ENCODE peak calls at places on chromosomes 11 and 22, in six cellular contexts. L is naive thymus-derived CD4-positive, alpha-beta T cell; S is ascending aorta; R is small intestine; B is fibroblast of lung; H is right lobe of liver. G is an unnamed sample.

GRCh38 chr11:73034777-73035176 is 107.3 kb downstream of the FCHSD2 start:
- DNase-seq in L (no peak), S (no peak), R (peak; percentile 49), B (no peak), H (no peak), G (no peak)

GRCh38 chr11:70771099-70771885 is 373.0 kb downstream of the CTTN start:
- DNase-seq in L (no peak), S (no peak), R (no peak), B (no peak), H (no peak), G (no peak)

GRCh38 chr11:102564110-102564509 is 33.6 kb upstream of the MMP7 start:
- DNase-seq in L (no peak), S (no peak), R (peak; percentile 86), B (peak; percentile 70), H (no peak), G (no peak)

GRCh38 chr11:65883786-65884715 is 4.2 kb downstream of the FIBP start:
- DNase-seq in L (no peak), S (no peak), R (no peak), B (no peak), H (no peak), G (no peak)

GRCh38 chr11:74820763-74821162 is 72.1 kb downstream of the RNF169 start:
- DNase-seq in L (no peak), S (no peak), R (no peak), B (peak; percentile 93), H (no peak), G (no peak)

GRCh38 chr11:122843281-122844150 is 5.2 kb downstream of the CRTAM start:
- DNase-seq in L (peak; percentile 65), S (no peak), R (peak; percentile 59), B (no peak), H (no peak), G (no peak)

GRCh38 chr11:128171496-128171895 is 415.9 kb downstream of the ETS1 start:
- DNase-seq in L (no peak), S (no peak), R (no peak), B (no peak), H (no peak), G (no peak)

GRCh38 chr11:12715941-12716340 is 41.7 kb downstream of the TEAD1 start:
- DNase-seq in L (no peak), S (no peak), R (no peak), B (no peak), H (no peak), G (no peak)

GRCh38 chr22:44393066-44393465 is 80.3 kb upstream of the SHISAL1 start:
- DNase-seq in L (no peak), S (peak; percentile 35), R (no peak), B (no peak), H (peak; percentile 20), G (no peak)

GRCh38 chr22:45548991-45549736 is 46.5 kb downstream of the FBLN1 start:
- DNase-seq in L (no peak), S (peak; percentile 89), R (no peak), B (peak; percentile 98), H (no peak), G (no peak)

GRCh38 chr11:6481012-6481923 is at the start of the genes ARFIP2 and TIMM10B:
- DNase-seq in L (peak; percentile 95), S (peak; percentile 99), R (peak; percentile 98), B (peak; percentile 98), H (peak; percentile 100), G (peak; percentile 89)

GRCh38 chr22:44500623-44501022 is 2.6 kb upstream of the RTL6 start:
- DNase-seq in L (no peak), S (no peak), R (no peak), B (no peak), H (no peak), G (no peak)

GRCh38 chr11:67998150-67999045 is 5.5 kb downstream of the UNC93B1 start:
- DNase-seq in L (no peak), S (no peak), R (peak; percentile 47), B (no peak), H (no peak), G (no peak)

GRCh38 chr22:38862375-38863329 is 9.4 kb downstream of the CBX6 start:
- DNase-seq in L (no peak), S (peak; percentile 85), R (no peak), B (peak; percentile 50), H (no peak), G (no peak)

GRCh38 chr22:30206964-30207363 is 39.6 kb downstream of the LIF start:
- DNase-seq in L (no peak), S (no peak), R (no peak), B (peak; percentile 88), H (no peak), G (no peak)

GRCh38 chr11:65833297-65834030 is at the start of gene SNX32:
- DNase-seq in L (peak; percentile 93), S (peak; percentile 97), R (peak; percentile 97), B (peak; percentile 93), H (peak; percentile 87), G (peak; percentile 85)

GRCh38 chr11:31974737-31975136 is 116.1 kb upstream of the RCN1 start:
- DNase-seq in L (no peak), S (no peak), R (no peak), B (peak; percentile 64), H (no peak), G (no peak)

GRCh38 chr11:128757886-128758612 is 64.2 kb downstream of the FLI1 start:
- DNase-seq in L (no peak), S (no peak), R (no peak), B (no peak), H (no peak), G (no peak)

GRCh38 chr22:31866918-31867317 is 77.4 kb upstream of the YWHAH start:
- DNase-seq in L (no peak), S (no peak), R (no peak), B (no peak), H (no peak), G (no peak)

GRCh38 chr22:35154937-35155387 is 89.0 kb downstream of the ISX start:
- DNase-seq in L (no peak), S (no peak), R (peak; percentile 68), B (peak; percentile 48), H (peak; percentile 62), G (no peak)

GRCh38 chr11:98679673-98680072 is 341.1 kb upstream of the CNTN5 start:
- DNase-seq in L (no peak), S (no peak), R (no peak), B (no peak), H (no peak), G (no peak)
- H3K9me3 ChIP-seq in L (peaks cover 6% of the 10 kb centered on the region), S (no peaks in the 10 kb centered on the region), R (no peaks in the 10 kb centered on the region), B (no peaks in the 10 kb centered on the region), H (no peaks in the 10 kb centered on the region), G (no peaks in the 10 kb centered on the region)

DNA sequence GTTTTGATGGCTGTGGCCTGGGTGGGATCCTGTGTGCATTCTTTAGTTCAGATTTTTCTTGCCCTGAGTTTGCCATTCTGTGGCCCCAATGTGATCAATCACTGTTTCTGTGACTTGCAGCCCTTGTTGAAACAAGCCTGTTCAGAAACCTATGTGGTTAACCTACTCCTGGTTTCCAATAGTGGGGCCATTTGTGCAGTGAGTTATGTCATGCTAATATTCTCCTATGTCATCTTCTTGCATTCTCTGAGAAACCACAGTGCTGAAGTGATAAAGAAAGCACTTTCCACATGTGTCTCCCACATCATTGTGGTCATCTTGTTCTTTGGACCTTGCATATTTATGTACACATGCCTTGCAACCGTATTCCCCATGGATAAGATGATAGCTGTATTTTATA is 620 bp downstream of the OR4C16 start:
- DNase-seq in L (no peak), S (no peak), R (no peak), B (no peak), H (no peak), G (no peak)
- H3K9me3 ChIP-seq in L (no peaks in the 10 kb centered on the region), S (no peaks in the 10 kb centered on the region), R (no peaks in the 10 kb centered on the region), B (no peaks in the 10 kb centered on the region), H (no peaks in the 10 kb centered on the region), G (no peaks in the 10 kb centered on the region)

GRCh38 chr11:117984471-117984870 is 1.7 kb upstream of the IL10RA start:
- DNase-seq in L (no peak), S (peak; percentile 24), R (no peak), B (no peak), H (no peak), G (no peak)

GRCh38 chr11:117986981-117987495 is 844 bp downstream of the IL10RA start:
- DNase-seq in L (peak; percentile 89), S (no peak), R (peak; percentile 51), B (no peak), H (no peak), G (no peak)

GRCh38 chr11:117983163-117983475 is 3.1 kb upstream of the IL10RA start:
- DNase-seq in L (no peak), S (no peak), R (no peak), B (no peak), H (peak; percentile 20), G (no peak)

GRCh38 chr11:117989351-117990102 is 3.3 kb downstream of the IL10RA start:
- DNase-seq in L (no peak), S (peak; percentile 73), R (no peak), B (no peak), H (no peak), G (no peak)

DNA sequence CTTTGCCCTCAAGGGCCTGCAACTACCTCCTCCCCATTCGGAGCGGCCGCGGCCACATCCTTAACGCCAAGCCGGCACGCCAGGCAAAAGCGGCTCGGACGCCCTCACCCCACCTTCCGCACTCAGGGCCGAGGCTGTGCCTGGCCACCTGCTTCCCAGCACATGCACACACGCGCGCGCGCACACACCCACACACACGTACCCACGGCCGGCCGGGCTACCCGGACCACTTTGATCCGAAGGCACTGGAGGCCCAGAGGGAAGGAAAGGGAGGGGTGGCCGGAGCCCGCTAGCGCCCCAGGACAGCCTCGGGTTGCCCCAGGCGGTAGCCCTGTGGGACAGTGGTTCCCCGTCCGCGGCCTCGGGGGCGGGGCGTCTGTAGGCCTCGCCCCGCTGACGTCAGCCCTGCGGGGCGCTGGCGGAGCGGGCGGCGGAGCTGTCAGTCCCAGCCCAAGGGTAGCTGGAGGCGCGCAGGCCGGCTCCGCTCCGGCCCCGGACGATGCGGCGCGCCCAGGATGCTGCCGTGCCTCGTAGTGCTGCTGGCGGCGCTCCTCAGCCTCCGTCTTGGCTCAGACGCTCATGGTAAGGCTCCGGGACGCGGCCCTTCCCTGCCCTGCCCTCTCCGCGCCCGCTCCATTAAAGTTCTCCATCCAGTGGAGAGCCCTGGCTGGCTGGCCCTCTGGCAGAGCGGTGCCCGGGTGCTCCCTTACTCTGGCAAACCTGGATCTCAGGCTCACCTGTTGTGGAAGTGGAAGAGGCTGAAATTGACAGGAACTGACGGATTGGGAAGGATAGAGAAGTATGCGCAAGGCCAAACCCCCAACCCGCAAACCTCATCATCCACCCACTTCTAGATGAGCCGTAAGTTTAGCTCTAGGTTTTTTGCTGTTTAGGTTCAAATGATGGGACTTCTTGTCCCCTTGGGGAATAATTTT is at the start of gene IL10RA:
- DNase-seq in L (peak; percentile 77), S (peak; percentile 86), R (peak; percentile 81), B (peak; percentile 51), H (peak; percentile 73), G (peak; percentile 78)
- H3K9me3 ChIP-seq in L (no peaks in the 10 kb centered on the region), S (no peaks in the 10 kb centered on the region), R (no peaks in the 10 kb centered on the region), B (no peaks in the 10 kb centered on the region), H (no peaks in the 10 kb centered on the region), G (no peaks in the 10 kb centered on the region)

GRCh38 chr22:47786650-47787290 is 1024.3 kb downstream of the TBC1D22A start:
- DNase-seq in L (no peak), S (no peak), R (no peak), B (no peak), H (no peak), G (no peak)

GRCh38 chr22:47783433-47784366 is 1021.2 kb downstream of the TBC1D22A start:
- DNase-seq in L (no peak), S (no peak), R (no peak), B (no peak), H (no peak), G (no peak)

GRCh38 chr22:47784991-47785390 is 1022.5 kb downstream of the TBC1D22A start:
- DNase-seq in L (no peak), S (no peak), R (no peak), B (no peak), H (no peak), G (no peak)

GRCh38 chr22:47782461-47783075 is 1020.1 kb downstream of the TBC1D22A start:
- DNase-seq in L (no peak), S (no peak), R (no peak), B (no peak), H (no peak), G (no peak)

GRCh38 chr22:47784367-47784983 is 1022.0 kb downstream of the TBC1D22A start:
- DNase-seq in L (no peak), S (no peak), R (no peak), B (no peak), H (no peak), G (no peak)
- H3K9me3 ChIP-seq in L (no peaks in the 10 kb centered on the region), S (no peaks in the 10 kb centered on the region), R (no peaks in the 10 kb centered on the region), B (peaks cover 2% of the 10 kb centered on the region), H (no peaks in the 10 kb centered on the region), G (no peaks in the 10 kb centered on the region)